ENCODE peak calls at places on chromosomes 7 and 10, in seven cellular contexts. R is AG04450; N is naive thymus-derived CD4-positive, alpha-beta T cell; I is cardiac fibroblast; S is SK-N-MC; F is H7; G is suprapubic skin. M is an unnamed sample.

GRCh38 chr7:45978731-45979211 is 57.7 kb upstream of the IGFBP3 start:
- DNase-seq in R (no peak), I (peak; percentile 36), G (no peak), N (no peak), S (no peak), F (peak; percentile 28), M (no peak)

GRCh38 chr10:93032105-93032808 is 28.3 kb upstream of the CYP26C1 start:
- DNase-seq in R (no peak), I (no peak), F (no peak), G (no peak), S (no peak), N (no peak), M (no peak)

GRCh38 chr10:132627736-132628512 is 90.3 kb downstream of the INPP5A start:
- DNase-seq in I (peak; percentile 32), R (no peak), G (peak; percentile 76), S (no peak), F (no peak), N (no peak), M (peak; percentile 37)

GRCh38 chr10:77315511-77316129 is 322.0 kb downstream of the KCNMA1 start:
- DNase-seq in G (no peak), N (no peak), I (no peak), S (no peak), R (no peak), F (no peak), M (no peak)

GRCh38 chr7:29375641-29376562 is 181.3 kb downstream of the CHN2 start:
- DNase-seq in S (peak; percentile 100), N (no peak), G (no peak), I (no peak), F (no peak), R (no peak), M (peak; percentile 7)

GRCh38 chr10:65375528-65375927 is 1550.3 kb upstream of the LRRTM3 start:
- DNase-seq in N (no peak), R (no peak), S (no peak), F (no peak), I (no peak), G (no peak), M (no peak)

GRCh38 chr7:79507161-79507560 is 53.7 kb upstream of the MAGI2 start:
- DNase-seq in S (no peak), G (no peak), N (no peak), I (no peak), F (no peak), R (no peak), M (no peak)

GRCh38 chr7:22060863-22061262 is 115.2 kb upstream of the CDCA7L start:
- DNase-seq in I (no peak), G (no peak), F (no peak), R (no peak), N (no peak), S (no peak), M (no peak)

GRCh38 chr7:157707983-157708720 is 371.3 kb downstream of the DNAJB6 start:
- DNase-seq in R (no peak), F (no peak), G (peak; percentile 69), S (no peak), I (no peak), N (no peak), M (no peak)

GRCh38 chr7:98100088-98100487 is 6.6 kb upstream of the LMTK2 start:
- DNase-seq in S (no peak), N (no peak), F (no peak), I (no peak), G (no peak), R (no peak), M (no peak)

GRCh38 chr7:123120286-123120685 is 79.5 kb downstream of the SLC13A1 start:
- DNase-seq in F (no peak), N (no peak), I (peak; percentile 79), S (peak; percentile 90), R (no peak), G (no peak), M (peak; percentile 13)

GRCh38 chr7:151925446-151926335 is 30.6 kb upstream of the GALNTL5 start:
- DNase-seq in N (no peak), I (peak; percentile 32), R (no peak), F (no peak), S (no peak), G (no peak), M (peak; percentile 51)

GRCh38 chr7:8295638-8296361 is 33.8 kb upstream of the ICA1 start:
- DNase-seq in F (peak; percentile 65), R (peak; percentile 33), I (peak; percentile 91), S (peak; percentile 83), G (no peak), N (peak; percentile 28), M (peak; percentile 87)

GRCh38 chr10:12419279-12419847 is 70.0 kb downstream of the CAMK1D start:
- DNase-seq in F (no peak), R (peak; percentile 93), G (no peak), I (peak; percentile 95), N (no peak), S (no peak), M (peak; percentile 100)

GRCh38 chr7:85041599-85042216 is 145.1 kb downstream of the SEMA3D start:
- DNase-seq in N (no peak), S (no peak), I (peak; percentile 83), F (no peak), R (peak; percentile 37), G (peak; percentile 81), M (peak; percentile 81)

GRCh38 chr7:16091951-16092350 is 329.4 kb downstream of the CRPPA start:
- DNase-seq in N (no peak), F (no peak), R (no peak), G (no peak), I (peak; percentile 30), S (no peak), M (peak; percentile 26)

DNA sequence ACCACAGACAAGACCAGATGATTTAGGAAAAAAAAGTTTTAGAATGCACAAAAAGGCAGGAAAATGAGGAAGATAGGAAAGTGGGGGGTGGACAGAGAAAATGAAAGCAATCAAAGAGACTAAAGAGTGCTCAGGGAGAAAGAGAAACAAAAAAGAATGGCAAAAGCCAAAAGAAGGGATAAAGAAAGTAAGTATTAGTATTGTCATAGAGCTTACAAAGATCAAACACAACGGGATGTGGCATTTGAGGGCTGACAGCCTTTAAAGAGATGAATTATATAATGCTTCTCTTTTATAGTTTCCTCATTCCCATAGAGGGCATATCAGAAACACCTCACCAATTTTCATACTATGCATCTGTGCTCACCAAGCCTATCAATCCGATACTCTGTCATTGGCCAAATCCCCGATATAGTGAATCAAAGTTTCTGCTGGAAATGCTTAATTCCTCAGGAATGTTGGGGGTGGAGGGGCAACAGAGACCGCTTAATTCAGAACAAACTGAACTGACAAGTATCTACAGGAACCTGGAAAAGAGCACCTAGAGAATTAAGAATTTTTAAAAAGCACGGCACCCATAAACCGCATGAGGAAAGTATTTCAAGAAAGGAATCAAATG is 2.7 kb downstream of the COG5 start:
- DNase-seq in R (no peak), N (peak; percentile 58), F (no peak), I (peak; percentile 2), G (no peak), S (no peak), M (no peak)
- H3K4me3 ChIP-seq in R (no peak overlapping the region), N (peak overlapping the region; percentile 26), F (no peak overlapping the region), I (no peak overlapping the region), G (no peak overlapping the region), S (no peak overlapping the region), M (no peak overlapping the region)

GRCh38 chr10:29647483-29647882 is 12.7 kb upstream of the SVIL start:
- DNase-seq in F (no peak), N (no peak), I (no peak), S (no peak), G (no peak), R (no peak), M (no peak)

GRCh38 chr10:29643785-29644501 is 9.2 kb upstream of the SVIL start:
- DNase-seq in F (no peak), G (no peak), R (no peak), I (no peak), S (no peak), N (no peak), M (peak; percentile 82)

GRCh38 chr10:29646960-29647431 is 12.2 kb upstream of the SVIL start:
- DNase-seq in F (no peak), G (no peak), I (peak; percentile 60), N (no peak), S (no peak), R (no peak), M (peak; percentile 82)

GRCh38 chr10:29648114-29648982 is 13.6 kb upstream of the SVIL start:
- DNase-seq in F (no peak), G (no peak), S (no peak), N (peak; percentile 29), R (no peak), I (peak; percentile 75), M (peak; percentile 68)

DNA sequence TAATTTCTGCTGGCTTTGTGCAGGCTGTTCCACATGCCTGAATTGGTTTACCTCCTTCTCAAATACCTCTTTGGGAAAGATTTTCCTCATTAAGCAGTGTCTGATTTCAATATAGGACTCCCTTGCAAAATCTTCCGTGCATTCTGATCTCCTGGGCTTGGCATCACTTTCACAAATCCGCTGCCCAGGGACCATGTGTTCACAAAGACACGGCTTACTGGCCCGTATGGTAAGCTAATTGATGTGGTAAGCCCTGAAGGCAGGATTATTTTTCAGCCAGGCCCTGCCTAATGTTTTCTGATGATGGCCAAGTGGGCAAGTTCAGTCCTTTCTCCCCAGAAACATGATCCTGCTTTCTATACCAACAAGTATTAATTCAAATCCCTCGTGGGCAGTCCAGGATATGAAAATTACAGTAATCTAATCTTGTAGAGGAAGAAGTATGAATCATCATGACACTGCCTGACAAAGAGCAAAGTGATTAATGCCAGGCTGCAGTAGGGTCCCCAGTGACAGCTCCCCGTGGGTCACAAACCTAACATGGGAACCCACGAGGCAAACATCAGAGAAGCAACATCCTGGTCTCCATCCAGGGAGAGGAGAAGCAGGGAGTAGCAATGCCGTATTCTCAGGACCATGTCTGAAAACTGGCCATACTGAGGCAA is 11.6 kb upstream of the SVIL start:
- DNase-seq in F (no peak), N (no peak), G (no peak), I (peak; percentile 77), S (no peak), R (no peak), M (peak; percentile 97)
- H3K4me3 ChIP-seq in F (no peak overlapping the region), N (no peak overlapping the region), G (no peak overlapping the region), I (peak overlapping the region; percentile 21), S (peak overlapping the region; percentile 33), R (no peak overlapping the region), M (peak overlapping the region; percentile 49)

DNA sequence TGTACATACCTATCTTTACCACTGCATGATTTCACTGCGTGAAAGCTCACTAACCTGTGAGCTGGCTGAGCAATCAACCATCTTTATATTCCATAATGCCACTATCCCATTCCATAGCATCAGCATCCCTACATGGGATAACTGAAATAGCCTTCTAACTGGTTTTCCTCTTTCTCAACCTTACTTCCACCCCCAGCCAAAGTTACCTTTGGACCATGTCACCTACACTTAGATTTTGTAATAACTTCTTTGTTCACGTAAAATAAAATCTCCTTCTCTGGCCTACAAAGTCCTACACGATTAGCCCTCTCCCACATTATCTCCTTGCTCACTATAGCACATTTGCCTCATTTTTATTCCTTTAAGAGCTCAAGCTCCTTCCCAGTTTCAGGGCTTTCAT is 2.5 kb downstream of the PSMA2 start:
- DNase-seq in I (no peak), S (no peak), R (no peak), N (no peak), G (no peak), F (no peak), M (no peak)
- H3K4me3 ChIP-seq in I (no peak overlapping the region), S (peak overlapping the region; percentile 28), R (no peak overlapping the region), N (no peak overlapping the region), G (no peak overlapping the region), F (no peak overlapping the region), M (no peak overlapping the region)

GRCh38 chr10:102435098-102435497 is 2.7 kb upstream of the CUEDC2 start:
- DNase-seq in I (no peak), S (no peak), G (no peak), R (no peak), N (no peak), F (no peak), M (no peak)
- H3K4me3 ChIP-seq in I (no peak overlapping the region), S (no peak overlapping the region), G (peak overlapping the region; percentile 22), R (no peak overlapping the region), N (peak overlapping the region; percentile 54), F (peak overlapping the region; percentile 29), M (no peak overlapping the region)

GRCh38 chr7:5396999-5397656 is 26.5 kb downstream of the TNRC18 start:
- DNase-seq in F (peak; percentile 75), I (peak; percentile 89), N (peak; percentile 88), R (peak; percentile 57), S (no peak), G (peak; percentile 95), M (peak; percentile 87)
- H3K4me3 ChIP-seq in F (no peak overlapping the region), I (peak overlapping the region; percentile 51), N (peak overlapping the region; percentile 99), R (peak overlapping the region; percentile 32), S (peak overlapping the region; percentile 80), G (peak overlapping the region; percentile 44), M (peak overlapping the region; percentile 59)